ENCODE peak calls at places on chromosomes 1 and 21, in eight cellular contexts. C is fibroblast of lung; W is naive thymus-derived CD4-positive, alpha-beta T cell; I is activated gamma-delta T cell treated with Interleukin-2 at 50 U/mL for 16 hours; R is heart right ventricle; T is NB4; S is pulmonary artery endothelial cell; K is LoVo. X is an unnamed sample.

GRCh38 chr1:151553659-151554058 is 13.6 kb downstream of the TUFT1 start:
- DNase-seq in C (peak; percentile 43), W (no peak), I (no peak), R (no peak), T (no peak), S (no peak), K (no peak), X (no peak)

GRCh38 chr21:33975548-33976081 is 60.0 kb upstream of the ATP5PO start:
- DNase-seq in C (no peak), W (no peak), I (peak; percentile 73), R (no peak), T (peak; percentile 92), S (no peak), K (peak; percentile 73), X (no peak)

GRCh38 chr1:169348356-169349036 is 19.1 kb downstream of the NME7 start:
- DNase-seq in C (peak; percentile 79), W (peak; percentile 49), I (peak; percentile 36), R (no peak), T (peak; percentile 63), S (peak; percentile 29), K (peak; percentile 64), X (no peak)

GRCh38 chr1:184823080-184823479 is 68.4 kb upstream of the EDEM3 start:
- DNase-seq in C (peak; percentile 59), W (no peak), I (no peak), R (no peak), T (no peak), S (no peak), K (no peak), X (no peak)

GRCh38 chr1:30757196-30757949 is at the start of gene LAPTM5:
- DNase-seq in C (peak; percentile 47), W (peak; percentile 60), I (peak; percentile 61), R (peak; percentile 65), T (peak; percentile 79), S (no peak), K (no peak), X (no peak)

GRCh38 chr1:11735531-11735853 is 444 bp upstream of the AGTRAP start:
- DNase-seq in C (no peak), W (no peak), I (no peak), R (no peak), T (no peak), S (no peak), K (no peak), X (no peak)

GRCh38 chr21:44533121-44533890 is 6.7 kb downstream of the KRTAP10-1 start:
- DNase-seq in C (no peak), W (no peak), I (no peak), R (no peak), T (no peak), S (no peak), K (no peak), X (no peak)

GRCh38 chr1:205294175-205294913 is 27.2 kb downstream of the NUAK2 start:
- DNase-seq in C (peak; percentile 88), W (no peak), I (no peak), R (no peak), T (no peak), S (peak; percentile 84), K (peak; percentile 36), X (no peak)

GRCh38 chr1:47635111-47635510 is 197.3 kb downstream of the FOXD2 start:
- DNase-seq in C (no peak), W (no peak), I (no peak), R (no peak), T (no peak), S (no peak), K (no peak), X (no peak)

GRCh38 chr1:3796215-3797193 is at the start of gene LRRC47:
- DNase-seq in C (peak; percentile 92), W (peak; percentile 95), I (peak; percentile 94), R (peak; percentile 95), T (peak; percentile 94), S (peak; percentile 75), K (peak; percentile 92), X (peak; percentile 57)

GRCh38 chr1:21869620-21870121 is 57.6 kb downstream of the LDLRAD2 start:
- DNase-seq in C (peak; percentile 76), W (no peak), I (no peak), R (peak; percentile 70), T (no peak), S (peak; percentile 72), K (peak; percentile 68), X (peak; percentile 66)

GRCh38 chr1:85328713-85329376 is 52.4 kb upstream of the BCL10 start:
- DNase-seq in C (peak; percentile 89), W (no peak), I (no peak), R (no peak), T (no peak), S (peak; percentile 100), K (peak; percentile 84), X (no peak)

GRCh38 chr1:71023515-71023914 is 24.1 kb downstream of the PTGER3 start:
- DNase-seq in C (no peak), W (no peak), I (no peak), R (no peak), T (no peak), S (no peak), K (no peak), X (no peak)

GRCh38 chr1:150808134-150808533 is at the start of gene CTSK:
- DNase-seq in C (peak; percentile 21), W (no peak), I (no peak), R (no peak), T (no peak), S (no peak), K (no peak), X (no peak)

GRCh38 chr1:109882288-109883245 is 28.1 kb upstream of the CSF1 start:
- DNase-seq in C (no peak), W (no peak), I (no peak), R (no peak), T (no peak), S (no peak), K (no peak), X (no peak)

GRCh38 chr1:223177681-223178080 is 34.6 kb upstream of the TLR5 start:
- DNase-seq in C (no peak), W (no peak), I (no peak), R (no peak), T (peak; percentile 70), S (no peak), K (no peak), X (no peak)

GRCh38 chr1:180881806-180882509 is 30.7 kb upstream of the KIAA1614 start:
- DNase-seq in C (peak; percentile 74), W (peak; percentile 10), I (no peak), R (no peak), T (peak; percentile 51), S (peak; percentile 8), K (peak; percentile 50), X (no peak)

GRCh38 chr1:6982443-6982842 is 197.2 kb downstream of the CAMTA1 start:
- DNase-seq in C (no peak), W (no peak), I (no peak), R (no peak), T (no peak), S (no peak), K (no peak), X (no peak)

GRCh38 chr1:15220825-15221431 is 26.1 kb upstream of the FHAD1 start:
- DNase-seq in C (no peak), W (no peak), I (no peak), R (no peak), T (no peak), S (no peak), K (no peak), X (no peak)

GRCh38 chr1:111989531-111990025 is at the start of gene KCND3:
- DNase-seq in C (peak; percentile 4), W (no peak), I (no peak), R (peak; percentile 58), T (no peak), S (no peak), K (peak; percentile 15), X (no peak)

GRCh38 chr21:45080639-45081414 is 6.4 kb downstream of the ADARB1 start:
- DNase-seq in C (peak; percentile 48), W (no peak), I (no peak), R (no peak), T (peak; percentile 48), S (no peak), K (no peak), X (no peak)

GRCh38 chr1:210857724-210858123 is 276.2 kb downstream of the KCNH1 start:
- DNase-seq in C (no peak), W (no peak), I (no peak), R (no peak), T (no peak), S (no peak), K (no peak), X (no peak)

GRCh38 chr1:209506101-209506500 is 77.4 kb upstream of the CAMK1G start:
- DNase-seq in C (no peak), W (no peak), I (no peak), R (no peak), T (no peak), S (no peak), K (no peak), X (no peak)